ENCODE peak calls at places on chromosomes 6 and 20, in nine cellular contexts. D is hepatocyte, E is Karpas-422, I is mammary epithelial cell, L is neuronal stem cell, Y is neural progenitor cell, X is GM23338, A is IMR-90, Q is fibroblast of lung. M is an unnamed sample.
A peak's percentile ranks its signal among the peaks of the same experiment; 100 is the strongest.

GRCh38 chr20:51528263-51529026 is 14.1 kb downstream of the NFATC2 start:
- DNase-seq in D (no peak), E (no peak), I (no peak), L (no peak), Y (no peak), X (no peak), A (no peak), Q (no peak), M (no peak)

GRCh38 chr6:14459315-14459714 is 341.7 kb downstream of the CD83 start:
- DNase-seq in D (no peak), E (no peak), I (no peak), L (no peak), Y (no peak), X (no peak), A (peak; percentile 50), Q (peak; percentile 39), M (no peak)

GRCh38 chr6:73604461-73604860 is 49.3 kb downstream of the SLC17A5 start:
- DNase-seq in D (no peak), E (no peak), I (no peak), L (no peak), Y (no peak), X (no peak), A (no peak), Q (no peak), M (no peak)

GRCh38 chr6:41523957-41524633 is 22.1 kb upstream of the FOXP4 start:
- DNase-seq in D (no peak), E (no peak), I (no peak), L (no peak), Y (no peak), X (peak; percentile 32), A (no peak), Q (no peak), M (no peak)

GRCh38 chr6:42190784-42191183 is 4.0 kb downstream of the GUCA1B start:
- DNase-seq in D (peak; percentile 39), E (no peak), I (no peak), L (no peak), Y (no peak), X (no peak), A (peak; percentile 92), Q (peak; percentile 78), M (peak; percentile 83)

GRCh38 chr6:123223461-123223860 is 227.4 kb downstream of the CLVS2 start:
- DNase-seq in D (no peak), E (no peak), I (no peak), L (no peak), Y (no peak), X (no peak), A (no peak), Q (no peak), M (no peak)

GRCh38 chr6:111759413-111759835 is 113.8 kb downstream of the FYN start:
- DNase-seq in D (no peak), E (no peak), I (no peak), L (no peak), Y (no peak), X (no peak), A (peak; percentile 44), Q (no peak), M (peak; percentile 49)

GRCh38 chr20:56540415-56540814 is 7.4 kb downstream of the FAM209B start:
- DNase-seq in D (no peak), E (no peak), I (no peak), L (no peak), Y (no peak), X (no peak), A (peak; percentile 24), Q (peak; percentile 8), M (peak; percentile 45)

GRCh38 chr6:73028124-73028766 is 197.1 kb downstream of the KHDC1L start:
- DNase-seq in D (no peak), E (no peak), I (no peak), L (no peak), Y (no peak), X (peak; percentile 75), A (no peak), Q (no peak), M (no peak)

GRCh38 chr6:76885861-76886301 is 577.4 kb downstream of the HTR1B start:
- DNase-seq in D (no peak), E (no peak), I (peak; percentile 31), L (no peak), Y (no peak), X (no peak), A (peak; percentile 19), Q (no peak), M (peak; percentile 50)

GRCh38 chr6:44489912-44490604 is 102.6 kb downstream of the CDC5L start:
- DNase-seq in D (peak; percentile 68), E (no peak), I (peak; percentile 95), L (no peak), Y (no peak), X (no peak), A (peak; percentile 99), Q (peak; percentile 99), M (peak; percentile 96)

GRCh38 chr6:37819802-37820712 is 530 bp downstream of the ZFAND3 start:
- DNase-seq in D (peak; percentile 69), E (no peak), I (peak; percentile 77), L (no peak), Y (peak; percentile 37), X (peak; percentile 69), A (peak; percentile 65), Q (peak; percentile 61), M (peak; percentile 86)

GRCh38 chr6:133726188-133726587 is 162.7 kb upstream of the TCF21 start:
- DNase-seq in D (no peak), E (no peak), I (no peak), L (no peak), Y (no peak), X (peak; percentile 3), A (no peak), Q (no peak), M (no peak)

DNA sequence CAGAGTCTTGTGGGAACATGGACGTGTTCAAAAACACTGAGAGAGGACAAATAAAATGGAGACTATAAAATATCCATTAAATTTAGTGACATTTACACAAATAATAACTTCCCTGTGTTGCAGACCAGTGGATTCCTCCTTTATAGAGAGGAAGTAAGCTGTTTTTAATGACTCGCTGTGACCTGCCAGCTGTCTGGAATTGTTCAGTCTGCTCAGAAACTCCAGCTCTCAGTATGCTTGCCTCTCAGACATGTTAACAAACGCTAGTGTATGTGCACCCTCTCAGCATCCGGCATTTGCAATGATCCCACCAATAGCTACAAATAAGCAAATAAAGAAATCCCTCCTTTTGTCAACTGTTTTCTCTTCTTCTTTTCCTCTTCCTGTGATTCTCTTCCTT is 158.0 kb upstream of the TCF21 start:
- DNase-seq in D (no peak), E (no peak), I (peak; percentile 20), L (no peak), Y (no peak), X (no peak), A (peak; percentile 60), Q (peak; percentile 16), M (peak; percentile 43)
- H2AFZ ChIP-seq in D (no peak overlapping the region), E (no peak overlapping the region), I (peak overlapping the region; percentile 77), L (no peak overlapping the region), Y (peak overlapping the region; percentile 9), X (no peak overlapping the region), A (no peak overlapping the region), Q (peak overlapping the region; percentile 49), M (peak overlapping the region; percentile 81)

GRCh38 chr6:35363293-35363750 is 21.0 kb downstream of the PPARD start:
- DNase-seq in D (peak; percentile 57), E (peak; percentile 54), I (no peak), L (no peak), Y (peak; percentile 21), X (peak; percentile 17), A (peak; percentile 39), Q (peak; percentile 56), M (peak; percentile 66)
- H3K27ac ChIP-seq in D (peak overlapping the region; percentile 68), E (peak overlapping the region; percentile 53), I (no peak overlapping the region), L (peak overlapping the region; percentile 15), Y (peak overlapping the region; percentile 13), X (peak overlapping the region; percentile 59), A (no peak overlapping the region), Q (no peak overlapping the region), M (peak overlapping the region; percentile 70)

DNA sequence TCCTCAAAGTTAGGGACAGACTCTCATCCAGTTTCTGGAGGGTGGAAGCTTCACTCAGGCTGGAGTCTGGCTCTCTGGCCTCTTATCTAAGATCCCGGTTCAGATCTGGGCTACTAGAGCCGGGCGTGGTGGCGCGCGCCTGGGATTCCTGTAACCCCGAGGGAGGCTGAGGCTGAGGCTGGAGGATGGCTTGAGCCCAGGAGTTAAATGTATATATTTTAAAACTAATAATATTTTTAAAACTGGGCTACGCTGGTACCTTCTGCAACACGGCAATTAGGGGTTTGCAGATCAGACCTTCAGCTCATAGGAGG is 710 bp upstream of the ZNF343 start:
- DNase-seq in D (no peak), E (no peak), I (no peak), L (no peak), Y (no peak), X (peak; percentile 32), A (no peak), Q (no peak), M (peak; percentile 23)
- H2AFZ ChIP-seq in D (peak overlapping the region; percentile 59), E (peak overlapping the region; percentile 92), I (peak overlapping the region; percentile 98), L (peak overlapping the region; percentile 89), Y (peak overlapping the region; percentile 100), X (peak overlapping the region; percentile 76), A (peak overlapping the region; percentile 98), Q (peak overlapping the region; percentile 100), M (peak overlapping the region; percentile 94)

GRCh38 chr6:164107297-164107995 is 692.9 kb downstream of the QKI start:
- DNase-seq in D (no peak), E (no peak), I (no peak), L (no peak), Y (no peak), X (no peak), A (no peak), Q (peak; percentile 87), M (peak; percentile 2)

GRCh38 chr6:164109770-164110140 is 695.2 kb downstream of the QKI start:
- DNase-seq in D (peak; percentile 49), E (no peak), I (no peak), L (no peak), Y (no peak), X (peak; percentile 69), A (no peak), Q (peak; percentile 35), M (peak; percentile 21)

GRCh38 chr6:164106345-164106769 is 691.8 kb downstream of the QKI start:
- DNase-seq in D (peak; percentile 32), E (peak; percentile 43), I (no peak), L (no peak), Y (peak; percentile 52), X (peak; percentile 77), A (no peak), Q (peak; percentile 35), M (peak; percentile 4)

GRCh38 chr6:164108092-164108491 is 693.6 kb downstream of the QKI start:
- DNase-seq in D (no peak), E (no peak), I (no peak), L (no peak), Y (no peak), X (no peak), A (no peak), Q (peak; percentile 20), M (no peak)

DNA sequence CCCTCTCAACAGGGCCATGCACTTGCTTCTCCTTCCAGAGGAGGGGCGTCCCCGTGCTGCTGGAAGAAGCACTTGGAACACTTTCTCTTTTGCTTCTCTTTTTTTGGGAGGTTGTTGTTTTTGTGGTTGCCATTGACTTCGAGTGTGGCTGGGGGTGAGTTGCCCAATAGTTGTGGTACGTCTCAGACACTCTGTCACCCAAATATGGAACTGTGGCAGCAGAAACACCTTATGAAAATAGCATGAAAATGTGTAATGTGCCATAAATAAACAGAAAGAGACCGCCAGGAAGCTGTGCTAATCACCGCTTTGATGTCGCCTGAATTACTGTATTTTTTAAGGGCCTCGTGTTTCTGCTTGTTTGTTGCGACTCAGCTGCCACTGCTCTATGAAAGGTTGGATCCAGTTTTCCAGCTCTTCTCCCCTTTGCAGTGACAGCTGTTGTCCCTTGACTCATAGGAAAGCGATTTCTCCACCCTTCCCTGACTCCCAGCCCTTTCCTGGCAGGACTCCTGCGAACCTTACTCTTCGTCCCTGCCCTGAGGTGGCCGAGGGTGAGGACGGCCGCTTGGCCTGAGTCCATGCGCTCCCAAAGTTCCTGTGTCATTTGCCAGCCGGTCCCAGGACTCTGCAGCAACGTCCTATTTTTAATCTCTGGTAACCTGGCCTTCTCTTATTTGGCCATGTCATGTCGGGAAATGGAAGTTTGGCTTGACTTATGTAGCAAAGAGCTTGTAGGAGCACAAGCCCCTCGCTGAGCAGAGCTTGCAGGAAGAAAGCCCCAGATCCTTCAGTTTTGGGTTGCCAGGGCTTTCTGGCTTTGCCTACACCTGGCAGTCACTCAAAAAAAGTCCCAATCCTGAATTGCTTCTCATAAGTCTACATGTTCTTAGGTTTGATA is 694.6 kb downstream of the QKI start:
- DNase-seq in D (no peak), E (no peak), I (no peak), L (no peak), Y (no peak), X (no peak), A (no peak), Q (peak; percentile 75), M (peak; percentile 35)
- H3K27ac ChIP-seq in D (no peak overlapping the region), E (no peak overlapping the region), I (no peak overlapping the region), L (no peak overlapping the region), Y (no peak overlapping the region), X (no peak overlapping the region), A (no peak overlapping the region), Q (no peak overlapping the region), M (no peak overlapping the region)

M was measured in GM23248.